ENCODE peak calls at places on chromosome 18, in nine cellular contexts. O is SK-MEL-5; T is stimulated activated CD4-positive, alpha-beta T cell treated with anti-CD3 and anti-CD28 coated beads, Interleukin-12 subunit alpha, Interleukin-12 subunit beta, amount 100 ng/mL, for 4 hours; D is DMS 273 treated with DMSO at 0.1 percent for 48 hours; A is A549; L is activated CD4-positive, alpha-beta T cell treated with anti-CD3 and anti-CD28 coated beads, Interleukin-2, amount 50 U/mL, for 1 hour; I is SIG-M5; U is activated T-cell treated with anti-CD3 and anti-CD28 coated beads for 48 hours; W is NCI-H774. M is an unnamed sample.

GRCh38 chr18:7898181-7898580 is 331.1 kb downstream of the PTPRM start:
- DNase-seq in U (no peak), I (no peak), T (no peak), O (no peak), L (no peak), D (no peak), A (no peak), W (no peak), M (no peak)

GRCh38 chr18:10537765-10538164 is 11.9 kb downstream of the NAPG start:
- DNase-seq in T (no peak), L (no peak), D (no peak), A (no peak), U (no peak), I (no peak), O (peak), W (no peak), M (no peak)

GRCh38 chr18:9627642-9628041 is 13.3 kb upstream of the PPP4R1 start:
- DNase-seq in L (no peak), D (no peak), U (no peak), I (no peak), A (no peak), T (no peak), W (no peak), O (peak), M (no peak)

GRCh38 chr18:8937112-8937641 is 165.3 kb upstream of the NDUFV2 start:
- DNase-seq in W (no peak), A (no peak), L (no peak), O (no peak), I (no peak), T (no peak), D (no peak), U (no peak), M (no peak)

GRCh38 chr18:8990276-8991031 is 112.0 kb upstream of the NDUFV2 start:
- DNase-seq in W (no peak), D (no peak), U (no peak), O (no peak), I (no peak), L (no peak), T (no peak), A (no peak), M (peak)

GRCh38 chr18:48733854-48734253 is 195.0 kb downstream of the CTIF start:
- DNase-seq in A (no peak), I (no peak), U (no peak), T (no peak), D (no peak), L (no peak), O (no peak), W (no peak), M (no peak)

GRCh38 chr18:23113576-23113975 is 21.7 kb upstream of the CABLES1 start:
- DNase-seq in O (no peak), W (no peak), U (no peak), L (no peak), T (no peak), D (no peak), I (no peak), A (no peak), M (no peak)

GRCh38 chr18:59631583-59632181 is 65.5 kb downstream of the CCBE1 start:
- DNase-seq in O (peak), W (no peak), T (no peak), L (no peak), U (no peak), D (no peak), I (no peak), A (peak), M (no peak)

GRCh38 chr18:76498064-76498463 is 3.0 kb upstream of the ZNF516 start:
- DNase-seq in D (no peak), T (no peak), U (no peak), A (no peak), L (no peak), O (no peak), W (no peak), I (peak), M (no peak)

GRCh38 chr18:28212060-28212459 is 35.1 kb upstream of the CDH2 start:
- DNase-seq in O (no peak), D (no peak), I (no peak), L (no peak), U (no peak), A (no peak), W (no peak), T (no peak), M (no peak)

GRCh38 chr18:68676913-68677312 is 38.0 kb downstream of the TMX3 start:
- DNase-seq in W (no peak), T (no peak), I (no peak), U (no peak), D (no peak), L (no peak), A (no peak), O (peak), M (no peak)

GRCh38 chr18:31612124-31612523 is 20.4 kb downstream of the TTR start:
- DNase-seq in U (no peak), I (no peak), W (no peak), A (no peak), T (no peak), L (no peak), D (no peak), O (no peak), M (no peak)

GRCh38 chr18:379665-380356 is 112.0 kb upstream of the THOC1 start:
- DNase-seq in W (no peak), L (no peak), O (no peak), T (no peak), A (no peak), U (no peak), D (no peak), I (peak), M (peak)

GRCh38 chr18:21602302-21602592 is 1.7 kb upstream of the ESCO1 start:
- DNase-seq in O (no peak), D (no peak), W (no peak), I (no peak), T (no peak), L (no peak), U (no peak), A (no peak), M (no peak)

GRCh38 chr18:64119916-64120315 is 29.0 kb downstream of the LINC00305 start:
- DNase-seq in A (peak), I (no peak), U (no peak), L (no peak), W (no peak), O (no peak), D (no peak), T (no peak), M (no peak)

GRCh38 chr18:50399582-50399981 is 24.7 kb downstream of the SKA1 start:
- DNase-seq in U (no peak), T (no peak), W (no peak), D (no peak), A (no peak), L (no peak), I (no peak), O (no peak), M (no peak)

GRCh38 chr18:1015777-1016176 is 111.1 kb downstream of the ADCYAP1 start:
- DNase-seq in U (no peak), D (no peak), A (no peak), L (no peak), T (no peak), O (no peak), W (no peak), I (no peak), M (no peak)

GRCh38 chr18:5628512-5629255 is 84.9 kb upstream of the EPB41L3 start:
- DNase-seq in T (peak), O (peak), A (peak), W (no peak), L (no peak), U (no peak), D (no peak), I (no peak), M (peak)

GRCh38 chr18:22542400-22542835 is 124.7 kb upstream of the CTAGE1 start:
- DNase-seq in A (no peak), O (no peak), W (no peak), T (no peak), I (no peak), D (no peak), L (no peak), U (no peak), M (no peak)

GRCh38 chr18:37422116-37422515 is 143.5 kb downstream of the CELF4 start:
- DNase-seq in O (peak), U (no peak), W (no peak), I (no peak), T (no peak), D (no peak), A (no peak), L (no peak), M (no peak)

GRCh38 chr18:60044290-60045006 is 144.7 kb downstream of the PMAIP1 start:
- DNase-seq in O (no peak), I (no peak), D (no peak), L (no peak), U (no peak), A (peak), W (no peak), T (no peak), M (no peak)

GRCh38 chr18:50704541-50704940 is 115.3 kb downstream of the MRO start:
- DNase-seq in T (no peak), L (no peak), U (no peak), D (no peak), A (no peak), W (no peak), O (no peak), I (no peak), M (no peak)

M was measured in left cardiac atrium.